ENCODE peak calls at places on chromosome 9, in seven cellular contexts. W, G, V, Q, T, S and C are unnamed samples.

GRCh38 chr9:77926314-77926959 is 105.2 kb downstream of the GNAQ start:
- DNase-seq in W (no peak), G (no peak), V (no peak), Q (no peak), T (no peak), S (no peak), C (no peak)

GRCh38 chr9:38227061-38227540 is 158.1 kb upstream of the SHB start:
- DNase-seq in W (peak), G (peak), V (peak), Q (no peak), T (no peak), S (peak), C (no peak)

GRCh38 chr9:127963041-127963358 is 17.8 kb downstream of the EEIG1 start:
- DNase-seq in W (no peak), G (no peak), V (no peak), Q (no peak), T (no peak), S (no peak), C (no peak)

GRCh38 chr9:121584421-121584820 is 67.0 kb upstream of the DAB2IP start:
- DNase-seq in W (no peak), G (no peak), V (no peak), Q (no peak), T (no peak), S (no peak), C (no peak)

GRCh38 chr9:101592788-101593187 is 2.0 kb downstream of the PPP3R2 start:
- DNase-seq in W (no peak), G (no peak), V (no peak), Q (no peak), T (no peak), S (no peak), C (no peak)

GRCh38 chr9:121369595-121370265 is at the start of gene STOM:
- DNase-seq in W (peak), G (peak), V (no peak), Q (no peak), T (no peak), S (no peak), C (peak)

GRCh38 chr9:130201974-130202373 is 29.8 kb downstream of the NCS1 start:
- DNase-seq in W (no peak), G (no peak), V (peak), Q (no peak), T (no peak), S (no peak), C (no peak)

GRCh38 chr9:138017200-138017599 is 139.6 kb downstream of the CACNA1B start:
- DNase-seq in W (no peak), G (no peak), V (peak), Q (no peak), T (no peak), S (no peak), C (no peak)

GRCh38 chr9:34646211-34647083 is at the start of gene GALT:
- DNase-seq in W (peak), G (peak), V (peak), Q (peak), T (peak), S (peak), C (peak)

GRCh38 chr9:29211681-29212589 is 1638.7 kb upstream of the C9orf72 start:
- DNase-seq in W (no peak), G (no peak), V (peak), Q (peak), T (peak), S (peak), C (no peak)

GRCh38 chr9:127912882-127913281 is 4.0 kb downstream of the ST6GALNAC4 start:
- DNase-seq in W (peak), G (no peak), V (no peak), Q (no peak), T (no peak), S (no peak), C (no peak)

GRCh38 chr9:32524558-32525461 is 1.2 kb downstream of the RIGI start:
- DNase-seq in W (no peak), G (no peak), V (no peak), Q (no peak), T (no peak), S (peak), C (no peak)

GRCh38 chr9:120905794-120906248 is 20.8 kb downstream of the TRAF1 start:
- DNase-seq in W (no peak), G (no peak), V (no peak), Q (no peak), T (no peak), S (no peak), C (no peak)

GRCh38 chr9:138073408-138073807 is 195.8 kb downstream of the CACNA1B start:
- DNase-seq in W (no peak), G (no peak), V (peak), Q (no peak), T (no peak), S (no peak), C (no peak)

GRCh38 chr9:135010921-135011320 is 76.5 kb upstream of the OLFM1 start:
- DNase-seq in W (peak), G (no peak), V (no peak), Q (no peak), T (no peak), S (no peak), C (no peak)

GRCh38 chr9:37030591-37030939 is 3.5 kb downstream of the PAX5 start:
- DNase-seq in W (no peak), G (no peak), V (peak), Q (no peak), T (no peak), S (no peak), C (no peak)